ENCODE peak calls at places on chromosomes 2 and 18, in five cellular contexts. N is K562, S is HepG2, O is SK-N-SH, D is GM12878. E is an unnamed sample.

GRCh38 chr2:72985136-72985535 is 67.8 kb downstream of the EMX1 start:
- DNase-seq in S (no peak), N (no peak), O (no peak), D (no peak), E (no peak)

GRCh38 chr2:85160946-85161625 is 27.9 kb downstream of the TCF7L1 start:
- DNase-seq in S (no peak), N (no peak), O (no peak), D (no peak), E (no peak)

GRCh38 chr2:54303631-54304030 is 47.6 kb upstream of the TSPYL6 start:
- DNase-seq in N (no peak), O (no peak), D (no peak), S (no peak), E (no peak)

GRCh38 chr2:50492452-50492851 is 539.5 kb downstream of the NRXN1 start:
- DNase-seq in S (peak; percentile 54), D (peak; percentile 5), N (peak; percentile 58), O (peak; percentile 57), E (peak; percentile 52)

GRCh38 chr2:137689549-137689948 is 274.7 kb upstream of the HNMT start:
- DNase-seq in D (no peak), N (no peak), O (no peak), S (no peak), E (no peak)

GRCh38 chr2:79000008-79000576 is 25.4 kb upstream of the REG3G start:
- DNase-seq in N (no peak), O (no peak), D (no peak), S (no peak), E (no peak)

GRCh38 chr18:43271593-43272432 is 5.5 kb downstream of the SYT4 start:
- DNase-seq in S (peak; percentile 35), O (peak; percentile 10), D (no peak), N (peak; percentile 34), E (peak; percentile 6)

GRCh38 chr2:136363921-136364320 is 246.0 kb upstream of the CXCR4 start:
- DNase-seq in O (no peak), D (no peak), S (no peak), N (no peak), E (no peak)

GRCh38 chr2:127174176-127174575 is 45.9 kb downstream of the CYP27C1 start:
- DNase-seq in S (no peak), D (no peak), N (peak; percentile 34), O (peak; percentile 80), E (peak; percentile 43)

GRCh38 chr2:149877913-149878312 is 290.3 kb upstream of the MMADHC start:
- DNase-seq in D (no peak), S (no peak), O (no peak), N (no peak), E (no peak)

GRCh38 chr2:105239924-105240323 is 1.6 kb upstream of the GPR45 start:
- DNase-seq in S (no peak), O (no peak), N (no peak), D (no peak), E (no peak)

GRCh38 chr2:33069894-33070651 is 123.3 kb downstream of the LTBP1 start:
- DNase-seq in O (no peak), N (peak; percentile 64), D (no peak), S (peak; percentile 48), E (no peak)

GRCh38 chr2:98118161-98118560 is 31.2 kb downstream of the VWA3B start:
- DNase-seq in S (no peak), D (no peak), N (no peak), O (no peak), E (no peak)

GRCh38 chr2:202061695-202062094 is 11.4 kb upstream of the KIAA2012 start:
- DNase-seq in S (no peak), D (no peak), N (no peak), O (no peak), E (no peak)

GRCh38 chr2:43158259-43158880 is 68.0 kb downstream of the ZFP36L2 start:
- DNase-seq in S (peak; percentile 74), O (no peak), D (no peak), N (no peak), E (no peak)

GRCh38 chr2:168912466-168913170 is 11.5 kb downstream of the G6PC2 start:
- DNase-seq in D (no peak), O (peak; percentile 79), S (no peak), N (no peak), E (no peak)

GRCh38 chr2:204885747-204886146 is 340.5 kb downstream of the PARD3B start:
- DNase-seq in D (no peak), O (no peak), N (peak; percentile 30), S (peak; percentile 6), E (no peak)

GRCh38 chr2:1986166-1986565 is 241.9 kb upstream of the PXDN start:
- DNase-seq in O (no peak), S (no peak), D (no peak), N (no peak), E (no peak)

GRCh38 chr2:174527101-174527721 is 40.4 kb upstream of the GPR155 start:
- DNase-seq in S (no peak), N (no peak), D (no peak), O (no peak), E (no peak)

GRCh38 chr2:104901037-104901851 is 47.3 kb downstream of the POU3F3 start:
- DNase-seq in O (no peak), D (no peak), N (no peak), S (no peak), E (no peak)

GRCh38 chr18:76494181-76494540 is 881 bp downstream of the ZNF516 start:
- DNase-seq in O (peak; percentile 57), S (peak; percentile 18), D (no peak), N (no peak), E (no peak)

GRCh38 chr2:162014751-162015150 is 59.3 kb downstream of the DPP4 start:
- DNase-seq in O (no peak), D (no peak), S (no peak), N (no peak), E (no peak)

GRCh38 chr2:86221066-86221684 is 21.9 kb downstream of the MRPL35 start:
- DNase-seq in O (peak; percentile 71), S (peak; percentile 62), N (peak; percentile 81), D (no peak), E (peak; percentile 61)

GRCh38 chr2:146123256-146123655 is 1603.3 kb upstream of the ZEB2 start:
- DNase-seq in S (no peak), N (no peak), O (no peak), D (no peak), E (no peak)

GRCh38 chr2:170550501-170550900 is 164.6 kb upstream of the SP5 start:
- DNase-seq in D (no peak), O (no peak), S (no peak), N (no peak), E (no peak)

GRCh38 chr2:223396993-223397392 is 205.2 kb downstream of the SCG2 start:
- DNase-seq in N (no peak), O (no peak), D (no peak), S (no peak), E (no peak)

GRCh38 chr2:147173186-147173575 is 671.6 kb upstream of the ACVR2A start:
- DNase-seq in S (peak; percentile 18), O (no peak), D (no peak), N (no peak), E (no peak)

GRCh38 chr18:48953096-48953706 is 2.4 kb upstream of the SMAD7 start:
- DNase-seq in S (no peak), N (no peak), D (no peak), O (no peak), E (no peak)

GRCh38 chr2:238120463-238121298 is 17.8 kb upstream of the KLHL30 start:
- DNase-seq in N (no peak), S (no peak), D (no peak), O (no peak), E (no peak)

GRCh38 chr18:39496986-39497385 is 1931.4 kb upstream of the CELF4 start:
- DNase-seq in D (no peak), N (no peak), O (no peak), S (no peak), E (no peak)

GRCh38 chr2:161116463-161116960 is 43.7 kb upstream of the TANK start:
- DNase-seq in N (no peak), D (no peak), S (no peak), O (no peak), E (no peak)

GRCh38 chr2:9592699-9593098 is 37.1 kb upstream of the ADAM17 start:
- DNase-seq in S (no peak), D (no peak), O (no peak), N (no peak), E (no peak)
- TF ChIP-seq FOXM1 in S (no peak), D (no peak), O (no peak), N (no peak), E (no peak)

DNA sequence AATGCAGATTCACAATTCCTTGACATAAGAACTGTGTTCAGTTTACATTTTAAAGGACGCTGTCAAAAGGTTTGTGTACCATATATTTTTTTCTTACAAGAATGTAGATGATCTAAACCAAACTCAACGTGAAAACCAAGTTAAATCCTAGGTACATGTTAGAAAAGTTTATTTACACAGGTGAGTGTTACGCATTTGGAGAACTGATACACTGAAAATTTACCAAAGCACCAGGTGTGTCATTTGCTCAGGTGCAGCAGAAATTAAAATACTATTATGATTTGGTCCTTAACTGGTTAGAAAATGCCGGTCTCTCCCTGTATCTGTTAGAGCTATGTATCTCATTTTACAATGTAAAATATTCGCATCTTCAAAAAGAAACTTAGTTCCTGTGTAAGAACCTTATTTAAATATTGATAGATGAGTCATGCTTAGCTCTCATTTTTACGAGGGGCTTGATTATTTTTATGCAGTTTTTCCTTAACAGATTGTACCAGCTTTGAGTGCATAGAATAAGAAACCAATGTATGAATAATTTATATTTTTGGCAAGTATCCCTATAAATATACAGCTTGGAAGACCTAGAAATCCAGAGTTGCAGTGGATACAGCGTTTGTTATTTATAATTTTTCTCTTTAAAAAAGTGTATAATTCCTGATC is 25.1 kb downstream of the MFF start:
- DNase-seq in D (no peak), S (no peak), N (no peak), O (no peak), E (no peak)
- TF ChIP-seq FOXM1 in D (no peak), S (no peak), N (no peak), O (no peak), E (no peak)

GRCh38 chr18:50989711-50990110 is 21.9 kb downstream of the ELAC1 start:
- DNase-seq in N (no peak), O (no peak), D (no peak), S (no peak), E (no peak)
- TF ChIP-seq FOXM1 in N (no peak), O (no peak), D (no peak), S (no peak), E (no peak)

GRCh38 chr2:77054938-77055337 is 467.2 kb downstream of the LRRTM4 start:
- DNase-seq in N (no peak), O (no peak), D (no peak), S (no peak), E (peak; percentile 4)
- TF ChIP-seq FOXM1 in N (no peak), O (no peak), D (no peak), S (no peak), E (no peak)

E was measured in HEK293T.